ENCODE peak calls at places on chromosomes 13 and 19, in eight cellular contexts. M, Q, Z, S, W, O, J and U are unnamed samples.

GRCh38 chr13:23985846-23986245 is 88.5 kb upstream of the C1QTNF9B start:
- DNase-seq in M (no peak), Q (no peak), Z (no peak), S (no peak), W (peak; percentile 78), O (no peak), J (no peak), U (no peak)

GRCh38 chr19:55460670-55461258 is 678 bp downstream of the ISOC2 start:
- DNase-seq in M (peak; percentile 82), Q (peak; percentile 93), Z (peak; percentile 80), S (peak; percentile 92), W (peak; percentile 96), O (peak; percentile 88), J (peak; percentile 55), U (no peak)

GRCh38 chr13:77611068-77611467 is 75.6 kb downstream of the SCEL start:
- DNase-seq in M (no peak), Q (no peak), Z (no peak), S (no peak), W (no peak), O (no peak), J (no peak), U (no peak)

GRCh38 chr13:35794734-35795389 is 318.4 kb upstream of the MAB21L1 start:
- DNase-seq in M (no peak), Q (no peak), Z (no peak), S (no peak), W (no peak), O (no peak), J (no peak), U (no peak)

GRCh38 chr13:27339299-27339698 is 68.7 kb downstream of the RASL11A start:
- DNase-seq in M (no peak), Q (no peak), Z (no peak), S (peak; percentile 77), W (no peak), O (peak; percentile 46), J (peak; percentile 46), U (no peak)

GRCh38 chr13:107867701-107868661 is 347.4 kb downstream of the LIG4 start:
- DNase-seq in M (no peak), Q (no peak), Z (peak; percentile 22), S (peak; percentile 81), W (no peak), O (peak; percentile 78), J (no peak), U (peak; percentile 94)

GRCh38 chr13:23790591-23791170 is 98.5 kb downstream of the MIPEP start:
- DNase-seq in M (no peak), Q (no peak), Z (no peak), S (no peak), W (no peak), O (no peak), J (no peak), U (no peak)

GRCh38 chr13:99361197-99361596 is 54.0 kb upstream of the GPR183 start:
- DNase-seq in M (no peak), Q (no peak), Z (no peak), S (no peak), W (no peak), O (no peak), J (no peak), U (no peak)

GRCh38 chr19:10501971-10502523 is 1.1 kb downstream of the KEAP1 start:
- DNase-seq in M (peak; percentile 98), Q (peak; percentile 88), Z (peak; percentile 92), S (peak; percentile 71), W (no peak), O (no peak), J (peak; percentile 59), U (peak; percentile 61)

GRCh38 chr19:3670258-3670795 is 29.9 kb downstream of the PIP5K1C start:
- DNase-seq in M (peak; percentile 65), Q (peak; percentile 64), Z (peak; percentile 38), S (no peak), W (peak; percentile 98), O (peak; percentile 88), J (no peak), U (no peak)

GRCh38 chr19:38233740-38234251 is 9.8 kb upstream of the DPF1 start:
- DNase-seq in M (peak; percentile 78), Q (peak; percentile 90), Z (peak; percentile 76), S (peak; percentile 99), W (no peak), O (peak; percentile 79), J (peak; percentile 72), U (peak; percentile 96)

GRCh38 chr19:58054792-58055482 is 4.1 kb upstream of the ZNF135 start:
- DNase-seq in M (no peak), Q (peak; percentile 31), Z (no peak), S (peak; percentile 62), W (no peak), O (no peak), J (no peak), U (no peak)

GRCh38 chr13:102907886-102908515 is 62.2 kb downstream of the ERCC5 start:
- DNase-seq in M (no peak), Q (no peak), Z (no peak), S (no peak), W (no peak), O (no peak), J (no peak), U (no peak)

GRCh38 chr19:8075158-8076086 is 22.9 kb downstream of the CCL25 start:
- DNase-seq in M (no peak), Q (no peak), Z (no peak), S (no peak), W (no peak), O (no peak), J (no peak), U (no peak)

GRCh38 chr19:8071912-8072311 is 19.4 kb downstream of the CCL25 start:
- DNase-seq in M (no peak), Q (no peak), Z (no peak), S (no peak), W (no peak), O (no peak), J (no peak), U (no peak)

GRCh38 chr19:8069116-8069973 is 16.8 kb downstream of the CCL25 start:
- DNase-seq in M (no peak), Q (no peak), Z (no peak), S (peak; percentile 80), W (no peak), O (peak; percentile 49), J (no peak), U (no peak)

GRCh38 chr19:8079988-8080387 is 27.4 kb downstream of the CCL25 start:
- DNase-seq in M (no peak), Q (no peak), Z (no peak), S (no peak), W (no peak), O (no peak), J (no peak), U (no peak)

GRCh38 chr19:8074501-8074900 is 21.9 kb downstream of the CCL25 start:
- DNase-seq in M (no peak), Q (no peak), Z (no peak), S (no peak), W (no peak), O (no peak), J (no peak), U (no peak)
- TF ChIP-seq POLR2A in M (no peak), Q (no peak), Z (no peak), S (no peak), W (no peak), O (no peak), J (no peak), U (no peak)

DNA sequence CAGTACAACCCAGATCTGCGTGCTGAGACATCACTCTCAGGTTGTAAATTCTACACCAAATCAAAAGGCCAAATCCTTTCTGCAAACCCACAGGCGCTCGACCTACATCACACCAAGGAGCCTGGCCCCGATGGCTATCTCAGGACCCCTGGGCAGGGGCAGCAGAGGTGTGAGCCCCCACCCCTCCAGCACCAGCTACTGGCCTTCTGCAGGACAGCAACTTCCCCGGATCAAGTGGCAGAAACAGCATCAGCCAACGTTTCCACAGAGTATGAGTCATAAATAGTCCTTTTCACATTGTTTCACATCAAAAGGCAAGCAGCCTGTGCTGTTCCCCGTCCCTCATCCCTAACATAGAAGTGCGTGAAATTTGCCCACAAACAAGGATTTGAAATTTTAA is 276.1 kb downstream of the ZNF536 start:
- DNase-seq in M (no peak), Q (no peak), Z (no peak), S (no peak), W (no peak), O (no peak), J (no peak), U (no peak)
- TF ChIP-seq POLR2A in M (no peak), Q (no peak), Z (no peak), S (no peak), W (no peak), O (no peak), J (no peak), U (no peak)

GRCh38 chr19:17309198-17309961 is at the start of gene DDA1:
- DNase-seq in M (peak; percentile 99), Q (peak; percentile 100), Z (peak; percentile 100), S (peak; percentile 95), W (peak; percentile 100), O (peak; percentile 92), J (peak; percentile 100), U (peak; percentile 92)
- TF ChIP-seq POLR2A in M (no peak), Q (peak; percentile 85), Z (peak; percentile 78), S (no peak), W (no peak), O (peak; percentile 80), J (peak; percentile 56), U (peak; percentile 66)

DNA sequence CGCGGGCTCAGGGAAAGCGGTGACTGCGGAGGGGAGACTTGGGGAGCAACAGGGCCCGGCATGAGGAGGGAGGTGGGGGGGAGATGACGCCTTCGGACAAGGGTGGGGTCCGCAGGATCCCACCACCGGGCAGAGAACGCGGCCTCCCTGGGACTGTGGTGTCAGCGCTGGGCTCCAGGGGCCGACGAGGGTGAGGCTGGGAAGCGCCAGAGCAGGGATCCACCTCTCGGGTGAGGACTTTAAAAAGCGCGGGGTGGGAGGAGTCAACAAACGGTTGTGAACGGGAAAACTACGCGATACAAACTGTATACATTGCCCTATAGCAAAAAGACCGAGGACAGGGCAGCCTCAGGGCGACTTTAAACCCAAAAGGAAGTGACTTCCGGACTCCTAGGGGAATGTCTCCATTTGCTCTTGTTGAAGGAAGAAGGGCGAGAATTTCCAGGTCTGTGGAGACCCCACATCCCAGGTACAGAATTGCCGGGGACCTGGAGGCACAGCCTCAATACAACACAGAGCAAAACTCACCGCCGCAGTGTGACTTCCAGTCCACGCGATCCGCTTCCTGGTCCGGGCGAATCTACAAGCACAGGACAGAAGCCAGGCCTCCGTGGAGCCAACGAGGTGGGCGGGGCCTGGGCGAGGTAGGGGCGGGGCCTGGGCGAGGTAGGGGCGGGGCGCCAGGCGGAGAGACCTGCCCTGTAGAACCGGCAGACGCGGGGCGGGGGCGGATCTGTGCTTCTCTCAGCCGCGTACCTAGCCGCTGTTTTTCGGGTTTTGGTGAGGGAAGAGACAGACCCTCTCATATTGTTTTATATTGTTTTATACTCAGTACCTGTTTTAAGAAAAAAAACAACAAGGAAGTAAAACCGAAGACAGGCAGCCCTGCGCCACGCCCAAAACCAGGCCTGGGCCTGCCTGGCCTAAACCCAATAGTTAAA is at the start of gene ZNF888:
- DNase-seq in M (peak; percentile 93), Q (peak; percentile 93), Z (peak; percentile 96), S (peak; percentile 93), W (peak; percentile 98), O (peak; percentile 88), J (peak; percentile 92), U (peak; percentile 91)
- TF ChIP-seq POLR2A in M (peak; percentile 39), Q (peak; percentile 61), Z (peak; percentile 78), S (peak; percentile 52), W (no peak), O (peak; percentile 93), J (peak; percentile 47), U (peak; percentile 86)